ENCODE peak calls at places on chromosomes 5 and 9, in four cellular contexts. P is pancreas, C is endothelial cell of umbilical vein, J is heart right ventricle. S is an unnamed sample.

GRCh38 chr5:120538149-120538548 is 74.0 kb downstream of the PRR16 start:
- DNase-seq in P (no peak), C (no peak), J (no peak), S (no peak)

GRCh38 chr9:19759066-19759465 is 29.8 kb downstream of the SLC24A2 start:
- DNase-seq in P (no peak), C (no peak), J (no peak), S (no peak)

GRCh38 chr5:58466939-58467338 is 7.1 kb upstream of the PLK2 start:
- DNase-seq in P (no peak), C (peak; percentile 9), J (no peak), S (no peak)

GRCh38 chr5:111694183-111694582 is 62.8 kb downstream of the NREP start:
- DNase-seq in P (no peak), C (no peak), J (no peak), S (no peak)

GRCh38 chr5:425714-426113 is 17.3 kb upstream of the EXOC3 start:
- DNase-seq in P (no peak), C (peak; percentile 20), J (no peak), S (no peak)

GRCh38 chr5:40260351-40260750 is 419.4 kb upstream of the PTGER4 start:
- DNase-seq in P (peak; percentile 10), C (peak; percentile 18), J (peak; percentile 15), S (no peak)

GRCh38 chr9:112135706-112136105 is 39.4 kb downstream of the SUSD1 start:
- DNase-seq in P (no peak), C (no peak), J (no peak), S (no peak)

GRCh38 chr5:59300930-59301329 is 592.6 kb downstream of the PDE4D start:
- DNase-seq in P (no peak), C (no peak), J (no peak), S (no peak)

GRCh38 chr5:172616136-172616535 is 24.9 kb upstream of the NEURL1B start:
- DNase-seq in P (no peak), C (no peak), J (no peak), S (no peak)

DNA sequence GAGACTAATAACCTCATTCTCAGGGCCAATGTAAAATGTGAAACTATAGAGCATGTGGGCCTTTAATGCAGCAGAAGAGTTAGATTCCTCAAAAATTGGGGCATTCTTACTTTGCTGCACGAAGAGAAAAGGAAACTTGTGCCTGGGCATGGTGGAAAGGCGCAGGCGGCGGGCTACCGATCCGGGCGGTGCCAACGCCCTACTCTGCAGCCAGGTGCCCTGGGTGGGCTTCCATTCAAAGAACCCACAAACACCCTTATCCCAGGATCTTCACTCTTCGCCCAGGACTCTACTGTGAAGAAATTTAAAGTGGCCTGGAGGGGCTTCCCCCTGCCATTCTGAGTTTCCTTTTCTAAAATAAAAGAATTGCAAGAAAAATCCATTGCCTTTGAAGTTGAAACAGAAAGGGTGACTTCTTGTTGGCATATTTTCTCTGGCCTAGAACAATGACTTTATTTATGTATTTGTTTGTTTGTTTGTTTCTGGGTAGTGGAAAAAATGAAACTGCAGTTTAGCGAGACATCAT is 124.9 kb downstream of the TMEM161B start:
- DNase-seq in P (no peak), C (no peak), J (no peak), S (no peak)
- TF ChIP-seq CTCF in P (no peak), C (no peak), J (no peak), S (no peak)

DNA sequence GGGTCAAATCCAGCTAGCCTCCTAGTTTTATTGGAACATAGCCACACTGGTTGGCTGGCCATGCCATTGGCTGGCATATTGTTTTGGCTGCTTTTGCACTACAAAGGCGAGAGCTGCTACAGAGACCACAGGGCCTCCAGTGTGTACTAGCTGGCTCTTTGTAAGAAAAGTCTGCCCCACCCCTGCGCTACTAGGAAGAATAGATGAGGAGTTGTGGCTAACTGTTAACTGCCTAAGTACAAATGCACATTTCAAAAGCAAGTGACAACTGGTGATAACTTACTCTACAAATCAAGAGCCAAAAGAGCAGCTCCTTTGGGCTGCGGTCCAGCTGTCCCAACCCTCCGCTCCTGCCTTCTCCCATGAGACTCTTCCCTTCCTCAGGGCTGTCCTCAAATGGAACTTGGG is 63.9 kb downstream of the SERINC5 start:
- DNase-seq in P (no peak), C (no peak), J (peak; percentile 65), S (no peak)
- H3K4me3 ChIP-seq in P (no peak overlapping the region), C (no peak overlapping the region), J (no peak overlapping the region), S (no peak overlapping the region)

GRCh38 chr9:98190757-98191105 is 1.7 kb downstream of the CORO2A start:
- DNase-seq in P (no peak), C (no peak), J (no peak), S (no peak)
- H3K27ac ChIP-seq in P (no peak overlapping the region), C (no peak overlapping the region), J (no peak overlapping the region), S (no peak overlapping the region)

DNA sequence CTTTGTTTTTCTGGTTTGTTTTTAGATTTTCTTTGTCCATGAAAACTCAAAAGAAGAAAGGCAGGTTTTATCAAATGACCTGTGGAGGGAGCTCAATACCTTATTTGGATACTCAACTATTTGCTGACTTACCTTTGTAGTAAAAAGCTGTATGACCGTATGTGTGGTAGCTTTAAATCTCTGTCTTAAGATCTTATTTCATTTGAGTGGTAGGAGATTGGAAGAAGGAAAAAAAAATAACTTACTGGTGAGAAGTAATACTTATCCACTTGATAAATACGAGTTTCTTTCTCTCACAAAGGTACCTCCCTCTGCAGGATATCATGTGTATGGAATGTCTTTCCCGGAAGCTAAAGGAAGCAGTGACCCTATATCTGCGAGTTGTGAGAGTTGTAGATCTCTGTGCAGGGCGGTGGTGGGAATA is 15.0 kb downstream of the FBXO38 start:
- DNase-seq in P (no peak), C (peak; percentile 61), J (no peak), S (no peak)
- TF ChIP-seq CTCF in P (no peak), C (no peak), J (no peak), S (no peak)

DNA sequence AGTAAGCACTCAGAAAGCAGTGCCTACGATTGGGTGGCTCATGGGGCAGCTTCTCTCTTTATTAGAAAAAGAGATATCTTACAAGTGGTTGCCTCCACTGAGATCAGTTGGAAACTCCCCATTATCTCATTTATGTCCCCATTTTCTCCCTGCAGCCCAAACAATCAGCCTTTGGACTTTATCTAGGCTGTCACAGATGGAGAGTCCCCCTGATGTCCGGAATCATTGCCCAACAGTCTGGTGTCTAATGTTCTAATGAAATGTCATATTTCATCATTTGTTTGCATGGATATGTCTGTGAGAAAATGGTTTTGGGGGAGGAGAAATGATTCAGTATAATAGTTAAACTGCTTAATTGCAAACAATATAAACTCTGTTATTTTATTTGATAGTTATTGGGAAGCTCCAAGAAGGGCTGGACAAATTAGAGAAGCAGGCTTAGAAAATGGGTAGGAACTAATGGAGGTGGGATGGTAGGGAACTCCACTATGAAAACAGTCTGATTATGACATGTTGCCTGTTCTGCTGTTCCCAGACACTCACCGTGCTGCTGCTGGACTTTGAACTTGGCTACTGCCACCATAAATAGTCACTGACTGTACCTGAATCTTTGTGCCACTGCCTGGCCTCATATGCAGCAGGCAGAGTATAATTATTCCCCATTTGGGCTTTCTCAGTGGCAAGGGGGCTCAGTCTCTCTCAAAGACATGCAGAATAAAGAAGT is 38.3 kb upstream of the SMAD5 start:
- DNase-seq in P (peak; percentile 33), C (no peak), J (no peak), S (peak; percentile 73)
- H3K4me3 ChIP-seq in P (no peak overlapping the region), C (no peak overlapping the region), J (no peak overlapping the region), S (no peak overlapping the region)

GRCh38 chr5:179755022-179755421 is 22.4 kb downstream of the MAML1 start:
- DNase-seq in P (no peak), C (peak; percentile 28), J (no peak), S (no peak)
- H3K27ac ChIP-seq in P (no peak overlapping the region), C (no peak overlapping the region), J (no peak overlapping the region), S (no peak overlapping the region)

DNA sequence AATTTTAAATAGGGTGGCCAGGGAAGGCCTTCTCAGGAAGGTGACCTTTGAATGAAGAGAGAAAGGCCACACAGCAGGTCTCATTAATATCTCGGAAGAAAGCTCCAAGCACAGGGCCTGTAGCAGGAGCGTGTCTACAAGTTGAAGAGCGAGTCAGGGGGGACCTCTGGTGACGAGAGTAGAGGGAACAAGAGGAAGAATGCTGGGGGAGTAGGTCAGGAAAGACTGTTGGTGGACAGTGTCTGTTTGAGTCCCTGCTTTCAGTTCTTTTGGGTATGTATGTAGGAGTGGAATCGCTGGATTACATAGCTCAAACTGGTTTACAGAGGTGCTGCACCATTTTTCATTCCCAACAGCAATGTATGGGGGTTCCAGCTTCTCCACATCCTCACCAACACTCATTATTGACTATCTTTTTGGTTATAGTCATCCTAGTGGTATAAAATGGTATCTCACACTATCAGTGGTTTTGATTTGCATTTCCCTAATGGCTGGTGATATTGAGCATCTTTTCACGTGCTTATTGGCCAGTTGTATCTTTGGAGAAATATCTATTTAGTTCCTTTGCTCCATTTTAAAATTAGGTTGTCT is 55.8 kb downstream of the NUP214 start:
- DNase-seq in P (no peak), C (no peak), J (no peak), S (no peak)
- TF ChIP-seq CTCF in P (no peak), C (peak; percentile 7), J (no peak), S (peak; percentile 10)

GRCh38 chr5:53426517-53426839 is 54.0 kb upstream of the FST start:
- DNase-seq in P (no peak), C (no peak), J (no peak), S (no peak)
- H3K4me3 ChIP-seq in P (no peak overlapping the region), C (no peak overlapping the region), J (no peak overlapping the region), S (no peak overlapping the region)

S was measured in right lobe of liver.